ENCODE peak calls at places on chromosomes 11 and 22, in seven cellular contexts. T is neural progenitor cell; G is IMR-90; U is HFF-Myc; Q is effector CD4-positive, alpha-beta T cell; H is omental fat pad; Y is anterior cingulate cortex. L is an unnamed sample.

GRCh38 chr22:20809538-20810185 is 35.7 kb downstream of the SERPIND1 start:
- DNase-seq in T (no peak), G (no peak), U (no peak), Q (no peak), H (no peak), Y (no peak), L (no peak)

GRCh38 chr11:108237058-108237481 is 14.2 kb downstream of the ATM start:
- DNase-seq in T (no peak), G (no peak), U (no peak), Q (no peak), H (no peak), Y (no peak), L (no peak)

GRCh38 chr11:9802291-9802861 is 138.5 kb downstream of the SWAP70 start:
- DNase-seq in T (no peak), G (peak), U (peak), Q (no peak), H (no peak), Y (no peak), L (no peak)

GRCh38 chr11:115618428-115618827 is 114.2 kb upstream of the CADM1 start:
- DNase-seq in T (no peak), G (peak), U (no peak), Q (no peak), H (no peak), Y (no peak), L (no peak)

GRCh38 chr22:20116951-20117645 is at the start of gene TRMT2A:
- DNase-seq in T (peak), G (peak), U (peak), Q (peak), H (peak), Y (peak), L (peak)

GRCh38 chr11:29135504-29135903 is 881.3 kb downstream of the KCNA4 start:
- DNase-seq in T (no peak), G (peak), U (no peak), Q (no peak), H (no peak), Y (no peak), L (no peak)

GRCh38 chr11:45899448-45900174 is 7.5 kb downstream of the FREY1 start:
- DNase-seq in T (peak), G (peak), U (peak), Q (peak), H (peak), Y (peak), L (peak)

GRCh38 chr11:78549624-78550409 is 24.8 kb downstream of the NARS2 start:
- DNase-seq in T (peak), G (no peak), U (no peak), Q (no peak), H (no peak), Y (no peak), L (no peak)

GRCh38 chr11:2892215-2893020 is 6.8 kb upstream of the CDKN1C start:
- DNase-seq in T (peak), G (peak), U (no peak), Q (peak), H (no peak), Y (no peak), L (no peak)

GRCh38 chr11:73376168-73376802 is at the start of gene RELT:
- DNase-seq in T (peak), G (peak), U (peak), Q (peak), H (peak), Y (peak), L (peak)

L was measured in lower leg skin.